ENCODE peak calls at places on chromosomes 4 and X, in eight cellular contexts. M is CD8-positive, alpha-beta T cell; T is kidney; G is tibial artery; Z is heart right ventricle; F is transverse colon; H is A549; U is H9. W is an unnamed sample. For H3K9me3, the result is how much of the 10 kb centered on the place peaks cover.

GRCh38 chr4:5790546-5790857 is 79.5 kb downstream of the EVC start:
- DNase-seq in F (no peak), T (no peak), U (no peak), M (no peak), Z (no peak), G (no peak), H (no peak), W (no peak)

GRCh38 chr4:88737304-88738015 is 39.8 kb upstream of the NAP1L5 start:
- DNase-seq in U (no peak), Z (no peak), G (no peak), F (peak), H (no peak), T (peak), M (no peak), W (no peak)

GRCh38 chr4:53586121-53586816 is 5.0 kb downstream of the LNX1 start:
- DNase-seq in M (no peak), U (no peak), Z (no peak), G (no peak), T (no peak), H (no peak), F (no peak), W (peak)

GRCh38 chr4:20544645-20545044 is 155.6 kb upstream of the PACRGL start:
- DNase-seq in U (no peak), F (no peak), M (no peak), T (no peak), H (peak), G (no peak), Z (no peak), W (peak)

GRCh38 chr4:122500852-122501501 is 44.5 kb upstream of the IL2 start:
- DNase-seq in U (no peak), M (no peak), T (no peak), F (no peak), Z (no peak), H (no peak), G (no peak), W (no peak)

GRCh38 chr4:110163327-110164070 is 34.9 kb downstream of the ELOVL6 start:
- DNase-seq in F (no peak), G (no peak), H (peak), M (no peak), T (no peak), U (no peak), Z (no peak), W (no peak)

GRCh38 chr4:158758142-158758541 is 10.7 kb upstream of the FNIP2 start:
- DNase-seq in G (no peak), Z (no peak), U (no peak), H (no peak), F (no peak), T (no peak), M (no peak), W (no peak)

GRCh38 chr4:21726255-21726815 is 222.2 kb downstream of the KCNIP4 start:
- DNase-seq in M (no peak), H (no peak), Z (no peak), U (no peak), T (no peak), F (no peak), G (no peak), W (no peak)

GRCh38 chrX:31397119-31397518 is 325.3 kb upstream of the FTHL17 start:
- DNase-seq in U (no peak), F (no peak), G (no peak), Z (no peak), T (no peak), H (no peak), M (no peak), W (no peak)

GRCh38 chrX:44708470-44708869 is 135.4 kb upstream of the DUSP21 start:
- DNase-seq in U (no peak), H (no peak), Z (no peak), F (no peak), M (no peak), T (no peak), G (no peak), W (no peak)

GRCh38 chrX:57817302-57817701 is 93.0 kb downstream of the ZXDA start:
- DNase-seq in H (no peak), G (no peak), U (no peak), T (no peak), Z (no peak), F (no peak), M (no peak), W (peak)

GRCh38 chr4:177740563-177740962 is 298.3 kb upstream of the AGA start:
- DNase-seq in T (no peak), M (no peak), Z (no peak), U (no peak), F (no peak), H (no peak), G (no peak), W (no peak)

GRCh38 chr4:56330691-56331090 is 56.6 kb downstream of the AASDH start:
- DNase-seq in H (peak), T (no peak), M (no peak), U (no peak), Z (no peak), G (no peak), F (no peak), W (peak)

GRCh38 chr4:166198921-166199320 is 325.9 kb downstream of the TLL1 start:
- DNase-seq in T (no peak), Z (no peak), F (no peak), U (no peak), M (no peak), G (no peak), H (no peak), W (no peak)

GRCh38 chr4:82247171-82247570 is 126.6 kb downstream of the HNRNPD start:
- DNase-seq in U (no peak), H (no peak), F (no peak), Z (no peak), T (no peak), M (no peak), G (no peak), W (no peak)

GRCh38 chr4:82248903-82249632 is 124.7 kb downstream of the HNRNPD start:
- DNase-seq in G (no peak), U (no peak), Z (no peak), T (no peak), M (no peak), H (no peak), F (no peak), W (peak)

DNA sequence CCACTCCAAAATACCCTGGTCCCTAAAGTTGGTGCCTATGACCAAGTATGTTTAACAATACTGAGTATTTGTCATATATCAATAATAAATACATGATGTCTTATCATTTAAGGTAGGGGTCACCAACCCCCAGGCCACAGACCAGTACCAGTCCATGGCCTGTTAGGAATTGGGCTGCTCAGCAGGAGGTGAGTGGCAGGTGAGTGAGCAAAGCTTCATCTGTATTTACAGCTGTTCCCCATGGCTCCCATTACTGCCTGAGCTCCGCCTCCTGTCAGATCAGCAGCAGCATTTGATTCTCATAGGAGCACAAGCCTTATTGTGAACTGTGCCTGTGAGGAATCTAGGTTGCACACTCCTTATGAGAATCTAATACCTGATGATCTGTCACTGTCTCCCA is 126.2 kb downstream of the HNRNPD start:
- DNase-seq in Z (no peak), T (no peak), H (no peak), G (no peak), U (no peak), F (no peak), M (no peak), W (no peak)
- H3K9me3 ChIP-seq in Z (under half), T (under half), H (under half), G (under half), U (under half), F (under half), M (under half), W (under half)

GRCh38 chrX:1009771-1010170 is 202.7 kb downstream of the CRLF2 start:
- DNase-seq in M (no peak), Z (no peak), F (no peak), T (no peak), U (no peak), G (peak), H (no peak), W (no peak)
- H3K9me3 ChIP-seq in M (under half), Z (under half), F (under half), T (under half), U (under half), G (under half), H (under half), W (under half)

DNA sequence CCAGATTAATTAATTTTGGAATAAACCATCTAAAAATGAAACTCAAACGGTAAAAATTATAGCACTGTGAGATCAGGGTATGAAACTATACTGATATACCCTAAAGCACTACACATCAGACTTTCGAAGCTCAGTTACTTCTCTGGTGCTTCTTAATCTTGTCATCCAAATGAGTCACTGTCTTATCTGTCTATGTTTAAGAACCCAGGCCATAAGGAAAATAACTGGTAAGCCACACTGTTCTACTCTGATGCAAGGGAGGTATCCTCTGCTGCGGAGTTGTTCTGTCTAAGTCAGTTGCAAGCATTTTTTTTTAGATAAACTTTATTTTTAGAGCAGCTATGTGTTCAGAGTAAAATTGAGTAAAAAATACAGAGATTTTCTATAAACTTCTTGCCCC is 830.8 kb upstream of the POU3F4 start:
- DNase-seq in T (no peak), H (no peak), G (no peak), Z (no peak), U (no peak), F (no peak), M (no peak), W (no peak)
- H3K9me3 ChIP-seq in T (under half), H (under half), G (under half), Z (under half), U (under half), F (under half), M (under half), W (under half)

GRCh38 chr4:172734555-172734954 is 434.1 kb upstream of the GALNT7 start:
- DNase-seq in G (no peak), M (no peak), F (no peak), Z (no peak), H (no peak), U (no peak), T (no peak), W (no peak)
- H3K9me3 ChIP-seq in G (under half), M (under half), F (under half), Z (under half), H (under half), U (under half), T (under half), W (under half)

GRCh38 chrX:143165778-143166177 is 140.1 kb downstream of the SPANXN4 start:
- DNase-seq in T (no peak), U (no peak), Z (no peak), H (no peak), F (no peak), G (no peak), M (no peak), W (no peak)

GRCh38 chrX:143171703-143172102 is 146.0 kb downstream of the SPANXN4 start:
- DNase-seq in H (no peak), F (no peak), G (no peak), M (no peak), U (no peak), T (no peak), Z (no peak), W (no peak)
- H3K9me3 ChIP-seq in H (under half), F (under half), G (under half), M (under half), U (under half), T (under half), Z (under half), W (under half)

GRCh38 chrX:148290041-148290440 is 210.4 kb upstream of the AFF2 start:
- DNase-seq in M (no peak), T (no peak), Z (no peak), G (no peak), H (no peak), U (no peak), F (no peak), W (no peak)

GRCh38 chrX:148288451-148288850 is 212.0 kb upstream of the AFF2 start:
- DNase-seq in T (no peak), H (no peak), U (no peak), G (no peak), F (no peak), M (no peak), Z (no peak), W (no peak)

DNA sequence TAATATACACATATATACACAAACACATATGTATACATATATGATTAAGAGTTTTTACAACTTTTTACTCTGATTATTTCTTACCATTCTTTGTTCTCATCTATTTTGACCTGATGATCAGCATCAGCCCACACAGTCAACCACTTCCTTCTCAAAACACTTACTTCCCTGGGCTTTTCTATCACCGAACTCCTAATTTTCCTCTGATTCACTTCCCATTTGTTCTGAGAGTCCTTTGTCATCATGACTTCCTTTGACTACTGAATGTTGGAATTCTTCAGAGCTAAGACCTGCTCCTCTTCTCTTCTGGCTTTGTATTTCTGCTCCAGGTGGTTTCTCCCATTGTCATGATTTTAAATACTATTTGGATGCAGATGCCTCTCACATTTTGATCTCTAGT is 209.5 kb upstream of the AFF2 start:
- DNase-seq in Z (no peak), T (no peak), U (no peak), H (no peak), F (no peak), M (no peak), G (no peak), W (no peak)
- H3K9me3 ChIP-seq in Z (under half), T (under half), U (under half), H (under half), F (under half), M (under half), G (under half), W (under half)

DNA sequence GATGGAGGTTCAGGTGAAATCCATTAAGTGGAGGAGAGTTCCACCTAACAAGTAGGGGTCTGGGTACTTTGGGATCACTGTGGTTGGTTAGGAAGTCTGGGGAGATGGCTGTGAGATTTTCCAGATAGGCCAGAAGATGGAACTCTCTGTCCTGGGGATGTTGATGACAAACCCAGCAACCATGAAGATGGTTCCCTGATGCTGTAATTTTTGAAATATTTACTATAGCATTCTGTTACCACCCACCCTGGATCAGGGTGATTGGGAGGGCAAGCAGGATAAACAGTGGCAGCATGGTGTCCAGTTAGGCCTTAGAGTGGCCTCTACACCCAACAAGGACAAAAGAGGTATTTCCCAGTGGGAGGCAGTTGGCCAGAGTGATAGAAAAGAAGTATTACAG is 15.9 kb upstream of the NELFA start:
- DNase-seq in Z (no peak), U (no peak), T (no peak), M (no peak), F (no peak), G (no peak), H (no peak), W (no peak)
- H3K9me3 ChIP-seq in Z (under half), U (under half), T (under half), M (under half), F (under half), G (under half), H (under half), W (under half)

GRCh38 chrX:10142041-10142589 is 14.7 kb upstream of the CLCN4 start:
- DNase-seq in M (no peak), T (peak), U (no peak), F (no peak), G (no peak), Z (no peak), H (no peak), W (no peak)

GRCh38 chrX:10146350-10146749 is 10.4 kb upstream of the CLCN4 start:
- DNase-seq in U (no peak), F (no peak), H (no peak), G (no peak), M (no peak), T (no peak), Z (no peak), W (no peak)

GRCh38 chrX:10138726-10139125 is 18.0 kb upstream of the CLCN4 start:
- DNase-seq in T (peak), F (no peak), G (no peak), U (no peak), M (no peak), Z (no peak), H (no peak), W (no peak)

GRCh38 chrX:10140264-10140663 is 16.5 kb upstream of the CLCN4 start:
- DNase-seq in F (no peak), Z (no peak), T (no peak), M (no peak), U (no peak), G (no peak), H (no peak), W (no peak)

GRCh38 chrX:10143071-10143983 is 13.4 kb upstream of the CLCN4 start:
- DNase-seq in Z (no peak), M (no peak), F (no peak), T (no peak), U (no peak), H (no peak), G (no peak), W (no peak)
- H3K9me3 ChIP-seq in Z (under half), M (under half), F (under half), T (under half), U (under half), H (under half), G (under half), W (under half)

DNA sequence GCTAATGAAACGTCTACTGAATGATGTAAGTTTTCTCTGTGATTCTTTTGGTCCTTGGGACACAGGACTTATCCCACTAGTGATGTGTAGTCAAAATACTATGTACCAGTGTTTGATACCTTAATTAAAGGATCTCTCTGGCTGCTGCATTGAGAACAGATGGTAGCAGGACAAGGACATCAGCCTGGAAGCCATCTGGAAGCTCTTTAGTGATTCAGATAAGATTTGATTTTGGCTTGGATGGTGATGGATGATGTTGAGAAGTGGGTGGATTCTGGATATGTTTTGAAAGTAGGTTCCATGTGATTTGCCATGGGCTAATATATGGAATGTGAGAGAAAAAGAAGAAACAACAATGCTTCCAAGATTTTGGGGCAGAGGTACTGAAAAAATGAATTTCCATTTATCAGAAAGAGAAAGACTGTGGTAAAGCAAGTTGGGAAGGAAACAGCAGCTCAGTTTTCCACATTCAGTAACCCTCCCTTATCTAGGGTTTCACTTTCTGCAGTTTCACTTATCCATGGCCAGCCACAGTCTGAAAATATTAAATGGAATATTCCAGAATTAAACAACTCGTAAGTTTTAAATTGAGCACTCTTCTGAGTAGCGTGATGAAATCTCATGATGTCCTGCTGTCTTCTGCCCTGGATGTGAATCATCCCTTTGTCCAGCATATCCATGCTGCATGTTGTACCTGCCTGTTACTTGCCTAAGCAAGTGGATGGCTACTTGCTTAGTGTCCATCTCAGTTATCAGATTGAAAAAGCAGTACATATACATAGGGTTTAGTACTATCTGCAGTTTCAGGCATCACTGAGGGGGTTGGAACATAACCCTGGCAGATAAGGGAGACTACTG is 15.6 kb downstream of the CD38 start:
- DNase-seq in U (no peak), Z (no peak), H (no peak), G (no peak), F (no peak), M (no peak), T (no peak), W (no peak)
- H3K9me3 ChIP-seq in U (under half), Z (under half), H (under half), G (under half), F (under half), M (under half), T (under half), W (under half)

DNA sequence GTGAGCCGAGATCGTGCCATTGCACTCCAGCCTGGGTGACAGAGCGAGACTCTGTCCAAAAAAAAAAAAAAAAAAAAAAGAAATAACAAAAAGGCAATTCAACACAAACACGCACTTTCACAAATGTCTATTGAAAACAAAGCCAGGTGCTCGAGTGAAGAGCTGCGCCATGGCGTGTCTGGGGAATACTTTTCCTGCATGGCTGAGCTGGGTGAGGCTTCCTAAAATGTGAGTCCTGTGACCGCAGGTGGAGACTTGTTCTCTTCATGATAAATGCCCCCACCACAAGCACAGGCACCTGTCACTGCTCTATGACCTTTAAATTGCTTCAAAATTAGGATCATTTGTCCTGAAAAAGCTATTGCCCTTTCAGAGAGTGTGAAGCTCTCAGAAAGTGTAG is 4.0 kb upstream of the ABLIM2 start:
- DNase-seq in T (peak), H (no peak), U (no peak), F (no peak), G (no peak), M (no peak), Z (peak), W (no peak)
- H3K9me3 ChIP-seq in T (under half), H (under half), U (under half), F (under half), G (under half), M (under half), Z (under half), W (under half)

W was measured in A673.